ENCODE peak calls at places on chromosomes 16 and 17, in five cellular contexts. One of them, this sample, is unnamed.

GRCh38 chr17:44779211-44780025 is 20.6 kb downstream of the ADAM11 start:
- DNase-seq in EL: peak
- DNase-seq in CD8-positive, alpha-beta T cell: peak
- DNase-seq in heart left ventricle: peak
- DNase-seq in NCI-H460: peak
- DNase-seq in this sample: peak

GRCh38 chr17:74786411-74787097 is 10.4 kb upstream of the NAT9 start:
- DNase-seq in EL: no peak
- DNase-seq in NCI-H460: no peak
- DNase-seq in CD8-positive, alpha-beta T cell: no peak
- DNase-seq in heart left ventricle: no peak
- DNase-seq in this sample: no peak

GRCh38 chr17:61551255-61551742 is 39.7 kb downstream of the NACA2 start:
- DNase-seq in EL: peak
- DNase-seq in CD8-positive, alpha-beta T cell: no peak
- DNase-seq in heart left ventricle: no peak
- DNase-seq in NCI-H460: peak
- DNase-seq in this sample: peak

GRCh38 chr16:50984688-50985087 is 166.4 kb downstream of the SALL1 start:
- DNase-seq in EL: no peak
- DNase-seq in NCI-H460: no peak
- DNase-seq in CD8-positive, alpha-beta T cell: no peak
- DNase-seq in heart left ventricle: no peak
- DNase-seq in this sample: no peak

GRCh38 chr16:47687694-47688093 is 226.6 kb downstream of the PHKB start:
- DNase-seq in CD8-positive, alpha-beta T cell: no peak
- DNase-seq in EL: no peak
- DNase-seq in heart left ventricle: no peak
- DNase-seq in NCI-H460: no peak
- DNase-seq in this sample: no peak

GRCh38 chr17:68204736-68205135 is 43.1 kb upstream of the AMZ2 start:
- DNase-seq in heart left ventricle: no peak
- DNase-seq in NCI-H460: no peak
- DNase-seq in EL: no peak
- DNase-seq in CD8-positive, alpha-beta T cell: no peak
- DNase-seq in this sample: peak

GRCh38 chr17:17836818-17837379 is at the start of gene SREBF1:
- DNase-seq in EL: peak
- DNase-seq in CD8-positive, alpha-beta T cell: peak
- DNase-seq in heart left ventricle: peak
- DNase-seq in NCI-H460: peak
- DNase-seq in this sample: peak

GRCh38 chr16:84085271-84085667 is 31.5 kb downstream of the MBTPS1 start:
- DNase-seq in EL: no peak
- DNase-seq in NCI-H460: no peak
- DNase-seq in heart left ventricle: no peak
- DNase-seq in CD8-positive, alpha-beta T cell: no peak
- DNase-seq in this sample: no peak

GRCh38 chr16:2700786-2701185 is 18.5 kb downstream of the KCTD5 start:
- DNase-seq in EL: no peak
- DNase-seq in NCI-H460: no peak
- DNase-seq in CD8-positive, alpha-beta T cell: no peak
- DNase-seq in heart left ventricle: no peak
- DNase-seq in this sample: no peak

GRCh38 chr17:21036361-21036881 is 6.4 kb downstream of the USP22 start:
- DNase-seq in NCI-H460: no peak
- DNase-seq in CD8-positive, alpha-beta T cell: no peak
- DNase-seq in heart left ventricle: no peak
- DNase-seq in EL: peak
- DNase-seq in this sample: no peak

GRCh38 chr17:19744922-19745757 is 3.0 kb downstream of the ALDH3A1 start:
- DNase-seq in NCI-H460: peak
- DNase-seq in EL: peak
- DNase-seq in heart left ventricle: peak
- DNase-seq in CD8-positive, alpha-beta T cell: peak
- DNase-seq in this sample: peak

GRCh38 chr17:58527949-58528348 is 13.5 kb upstream of the MTMR4 start:
- DNase-seq in NCI-H460: no peak
- DNase-seq in CD8-positive, alpha-beta T cell: no peak
- DNase-seq in EL: peak
- DNase-seq in heart left ventricle: no peak
- DNase-seq in this sample: no peak

GRCh38 chr17:77425791-77426641 is 285.2 kb downstream of the SEC14L1 start:
- DNase-seq in heart left ventricle: peak
- DNase-seq in NCI-H460: peak
- DNase-seq in CD8-positive, alpha-beta T cell: peak
- DNase-seq in EL: peak
- DNase-seq in this sample: peak

GRCh38 chr17:72600934-72601333 is 480.1 kb downstream of the SOX9 start:
- DNase-seq in EL: peak
- DNase-seq in NCI-H460: no peak
- DNase-seq in CD8-positive, alpha-beta T cell: no peak
- DNase-seq in heart left ventricle: no peak
- DNase-seq in this sample: no peak

GRCh38 chr16:24075929-24076716 is 180.0 kb upstream of the CACNG3 start:
- DNase-seq in NCI-H460: no peak
- DNase-seq in EL: no peak
- DNase-seq in heart left ventricle: no peak
- DNase-seq in CD8-positive, alpha-beta T cell: no peak
- DNase-seq in this sample: peak

This sample was measured in H7.